ENCODE peak calls at places on chromosomes 1 and 21, in ten cellular contexts. One of them, this sample, is unnamed.

GRCh38 chr1:234755449-234755863 is 145.5 kb upstream of the IRF2BP2 start:
- DNase-seq in NCI-H1436: peak; percentile 70
- DNase-seq in AG10803: peak; percentile 87
- DNase-seq in SW 1271: no peak
- DNase-seq in midbrain: peak; percentile 87
- DNase-seq in activated T-cell treated with anti-CD3 and anti-CD28 coated beads, Interleukin-2, amount 50 U/mL, for 4 hours: no peak
- DNase-seq in NCI-H2081: no peak
- DNase-seq in fibroblast of mammary gland: peak; percentile 95
- DNase-seq in choroid plexus epithelial cell: peak; percentile 85
- DNase-seq in stimulated activated CD8-positive, alpha-beta memory T cell treated with anti-CD3 and anti-CD28 coated beads, Interleukin-7, amount 100 ng/mL, for 1 hour: no peak
- DNase-seq in this sample: no peak

GRCh38 chr1:2130871-2131289 is 63.7 kb downstream of the FAAP20 start:
- DNase-seq in NCI-H1436: no peak
- DNase-seq in AG10803: no peak
- DNase-seq in SW 1271: no peak
- DNase-seq in midbrain: no peak
- DNase-seq in activated T-cell treated with anti-CD3 and anti-CD28 coated beads, Interleukin-2, amount 50 U/mL, for 4 hours: no peak
- DNase-seq in NCI-H2081: no peak
- DNase-seq in fibroblast of mammary gland: no peak
- DNase-seq in choroid plexus epithelial cell: no peak
- DNase-seq in stimulated activated CD8-positive, alpha-beta memory T cell treated with anti-CD3 and anti-CD28 coated beads, Interleukin-7, amount 100 ng/mL, for 1 hour: no peak
- DNase-seq in this sample: no peak

GRCh38 chr1:151368745-151369610 is 3.5 kb downstream of the SELENBP1 start:
- DNase-seq in NCI-H1436: no peak
- DNase-seq in AG10803: no peak
- DNase-seq in SW 1271: no peak
- DNase-seq in midbrain: no peak
- DNase-seq in activated T-cell treated with anti-CD3 and anti-CD28 coated beads, Interleukin-2, amount 50 U/mL, for 4 hours: no peak
- DNase-seq in NCI-H2081: peak; percentile 89
- DNase-seq in fibroblast of mammary gland: no peak
- DNase-seq in choroid plexus epithelial cell: no peak
- DNase-seq in stimulated activated CD8-positive, alpha-beta memory T cell treated with anti-CD3 and anti-CD28 coated beads, Interleukin-7, amount 100 ng/mL, for 1 hour: no peak
- DNase-seq in this sample: no peak

GRCh38 chr1:67815303-67816095 is 17.8 kb downstream of the GNG12 start:
- DNase-seq in NCI-H1436: no peak
- DNase-seq in AG10803: no peak
- DNase-seq in SW 1271: no peak
- DNase-seq in midbrain: no peak
- DNase-seq in activated T-cell treated with anti-CD3 and anti-CD28 coated beads, Interleukin-2, amount 50 U/mL, for 4 hours: no peak
- DNase-seq in NCI-H2081: no peak
- DNase-seq in fibroblast of mammary gland: no peak
- DNase-seq in choroid plexus epithelial cell: no peak
- DNase-seq in stimulated activated CD8-positive, alpha-beta memory T cell treated with anti-CD3 and anti-CD28 coated beads, Interleukin-7, amount 100 ng/mL, for 1 hour: no peak
- DNase-seq in this sample: no peak

GRCh38 chr21:45494851-45495680 is 47.2 kb downstream of the SLC19A1 start:
- DNase-seq in NCI-H1436: no peak
- DNase-seq in AG10803: no peak
- DNase-seq in SW 1271: no peak
- DNase-seq in midbrain: no peak
- DNase-seq in activated T-cell treated with anti-CD3 and anti-CD28 coated beads, Interleukin-2, amount 50 U/mL, for 4 hours: no peak
- DNase-seq in NCI-H2081: no peak
- DNase-seq in fibroblast of mammary gland: no peak
- DNase-seq in choroid plexus epithelial cell: no peak
- DNase-seq in stimulated activated CD8-positive, alpha-beta memory T cell treated with anti-CD3 and anti-CD28 coated beads, Interleukin-7, amount 100 ng/mL, for 1 hour: no peak
- DNase-seq in this sample: no peak

GRCh38 chr1:114716304-114717158 is at the start of gene NRAS:
- DNase-seq in NCI-H1436: peak; percentile 83
- DNase-seq in AG10803: peak; percentile 89
- DNase-seq in SW 1271: peak; percentile 62
- DNase-seq in midbrain: peak; percentile 94
- DNase-seq in activated T-cell treated with anti-CD3 and anti-CD28 coated beads, Interleukin-2, amount 50 U/mL, for 4 hours: peak; percentile 95
- DNase-seq in NCI-H2081: peak; percentile 82
- DNase-seq in fibroblast of mammary gland: peak; percentile 87
- DNase-seq in choroid plexus epithelial cell: peak; percentile 94
- DNase-seq in stimulated activated CD8-positive, alpha-beta memory T cell treated with anti-CD3 and anti-CD28 coated beads, Interleukin-7, amount 100 ng/mL, for 1 hour: peak; percentile 95
- DNase-seq in this sample: peak; percentile 88

GRCh38 chr1:225977937-225978748 is 21.0 kb downstream of the SDE2 start:
- DNase-seq in NCI-H1436: no peak
- DNase-seq in AG10803: no peak
- DNase-seq in SW 1271: no peak
- DNase-seq in midbrain: no peak
- DNase-seq in activated T-cell treated with anti-CD3 and anti-CD28 coated beads, Interleukin-2, amount 50 U/mL, for 4 hours: no peak
- DNase-seq in NCI-H2081: no peak
- DNase-seq in fibroblast of mammary gland: peak; percentile 18
- DNase-seq in choroid plexus epithelial cell: no peak
- DNase-seq in stimulated activated CD8-positive, alpha-beta memory T cell treated with anti-CD3 and anti-CD28 coated beads, Interleukin-7, amount 100 ng/mL, for 1 hour: no peak
- DNase-seq in this sample: no peak

GRCh38 chr21:44802396-44803153 is 955 bp upstream of the UBE2G2 start:
- DNase-seq in NCI-H1436: no peak
- DNase-seq in AG10803: no peak
- DNase-seq in SW 1271: no peak
- DNase-seq in midbrain: no peak
- DNase-seq in activated T-cell treated with anti-CD3 and anti-CD28 coated beads, Interleukin-2, amount 50 U/mL, for 4 hours: no peak
- DNase-seq in NCI-H2081: no peak
- DNase-seq in fibroblast of mammary gland: no peak
- DNase-seq in choroid plexus epithelial cell: peak; percentile 34
- DNase-seq in stimulated activated CD8-positive, alpha-beta memory T cell treated with anti-CD3 and anti-CD28 coated beads, Interleukin-7, amount 100 ng/mL, for 1 hour: no peak
- DNase-seq in this sample: no peak

GRCh38 chr1:54287176-54287650 is 87.2 kb downstream of the MRPL37 start:
- DNase-seq in NCI-H1436: peak; percentile 31
- DNase-seq in AG10803: peak; percentile 79
- DNase-seq in SW 1271: no peak
- DNase-seq in midbrain: peak; percentile 22
- DNase-seq in activated T-cell treated with anti-CD3 and anti-CD28 coated beads, Interleukin-2, amount 50 U/mL, for 4 hours: peak; percentile 46
- DNase-seq in NCI-H2081: peak; percentile 83
- DNase-seq in fibroblast of mammary gland: peak; percentile 81
- DNase-seq in choroid plexus epithelial cell: peak; percentile 95
- DNase-seq in stimulated activated CD8-positive, alpha-beta memory T cell treated with anti-CD3 and anti-CD28 coated beads, Interleukin-7, amount 100 ng/mL, for 1 hour: peak; percentile 12
- DNase-seq in this sample: no peak

GRCh38 chr21:15015622-15016471 is 49.0 kb downstream of the NRIP1 start:
- DNase-seq in NCI-H1436: no peak
- DNase-seq in AG10803: peak; percentile 96
- DNase-seq in SW 1271: peak; percentile 19
- DNase-seq in midbrain: no peak
- DNase-seq in activated T-cell treated with anti-CD3 and anti-CD28 coated beads, Interleukin-2, amount 50 U/mL, for 4 hours: no peak
- DNase-seq in NCI-H2081: no peak
- DNase-seq in fibroblast of mammary gland: peak; percentile 93
- DNase-seq in choroid plexus epithelial cell: peak; percentile 72
- DNase-seq in stimulated activated CD8-positive, alpha-beta memory T cell treated with anti-CD3 and anti-CD28 coated beads, Interleukin-7, amount 100 ng/mL, for 1 hour: no peak
- DNase-seq in this sample: no peak

GRCh38 chr1:6248798-6249731 is 5.1 kb downstream of the HES3 start:
- DNase-seq in NCI-H1436: no peak
- DNase-seq in AG10803: peak; percentile 40
- DNase-seq in SW 1271: no peak
- DNase-seq in midbrain: no peak
- DNase-seq in activated T-cell treated with anti-CD3 and anti-CD28 coated beads, Interleukin-2, amount 50 U/mL, for 4 hours: no peak
- DNase-seq in NCI-H2081: no peak
- DNase-seq in fibroblast of mammary gland: peak; percentile 26
- DNase-seq in choroid plexus epithelial cell: no peak
- DNase-seq in stimulated activated CD8-positive, alpha-beta memory T cell treated with anti-CD3 and anti-CD28 coated beads, Interleukin-7, amount 100 ng/mL, for 1 hour: no peak
- DNase-seq in this sample: no peak

GRCh38 chr1:223331301-223331700 is 32.7 kb downstream of the SUSD4 start:
- DNase-seq in NCI-H1436: no peak
- DNase-seq in AG10803: no peak
- DNase-seq in SW 1271: no peak
- DNase-seq in midbrain: no peak
- DNase-seq in activated T-cell treated with anti-CD3 and anti-CD28 coated beads, Interleukin-2, amount 50 U/mL, for 4 hours: no peak
- DNase-seq in NCI-H2081: no peak
- DNase-seq in fibroblast of mammary gland: no peak
- DNase-seq in choroid plexus epithelial cell: no peak
- DNase-seq in stimulated activated CD8-positive, alpha-beta memory T cell treated with anti-CD3 and anti-CD28 coated beads, Interleukin-7, amount 100 ng/mL, for 1 hour: no peak
- DNase-seq in this sample: no peak

GRCh38 chr21:44939532-44940115 is at the start of gene SLX9:
- DNase-seq in NCI-H1436: peak; percentile 74
- DNase-seq in AG10803: peak; percentile 76
- DNase-seq in SW 1271: peak; percentile 31
- DNase-seq in midbrain: peak; percentile 70
- DNase-seq in activated T-cell treated with anti-CD3 and anti-CD28 coated beads, Interleukin-2, amount 50 U/mL, for 4 hours: peak; percentile 77
- DNase-seq in NCI-H2081: peak; percentile 77
- DNase-seq in fibroblast of mammary gland: peak; percentile 60
- DNase-seq in choroid plexus epithelial cell: peak; percentile 74
- DNase-seq in stimulated activated CD8-positive, alpha-beta memory T cell treated with anti-CD3 and anti-CD28 coated beads, Interleukin-7, amount 100 ng/mL, for 1 hour: peak; percentile 64
- DNase-seq in this sample: peak; percentile 71

GRCh38 chr1:228308085-228308601 is 98.5 kb downstream of the TRIM11 start:
- DNase-seq in NCI-H1436: no peak
- DNase-seq in AG10803: no peak
- DNase-seq in SW 1271: no peak
- DNase-seq in midbrain: no peak
- DNase-seq in activated T-cell treated with anti-CD3 and anti-CD28 coated beads, Interleukin-2, amount 50 U/mL, for 4 hours: no peak
- DNase-seq in NCI-H2081: no peak
- DNase-seq in fibroblast of mammary gland: no peak
- DNase-seq in choroid plexus epithelial cell: no peak
- DNase-seq in stimulated activated CD8-positive, alpha-beta memory T cell treated with anti-CD3 and anti-CD28 coated beads, Interleukin-7, amount 100 ng/mL, for 1 hour: no peak
- DNase-seq in this sample: no peak

GRCh38 chr1:244353572-244354091 is 98.1 kb downstream of the ADSS2 start:
- DNase-seq in NCI-H1436: peak; percentile 26
- DNase-seq in AG10803: peak; percentile 91
- DNase-seq in SW 1271: peak; percentile 18
- DNase-seq in midbrain: no peak
- DNase-seq in activated T-cell treated with anti-CD3 and anti-CD28 coated beads, Interleukin-2, amount 50 U/mL, for 4 hours: peak; percentile 17
- DNase-seq in NCI-H2081: no peak
- DNase-seq in fibroblast of mammary gland: peak; percentile 99
- DNase-seq in choroid plexus epithelial cell: peak; percentile 84
- DNase-seq in stimulated activated CD8-positive, alpha-beta memory T cell treated with anti-CD3 and anti-CD28 coated beads, Interleukin-7, amount 100 ng/mL, for 1 hour: no peak
- DNase-seq in this sample: no peak

GRCh38 chr1:51902456-51902855 is 23.9 kb upstream of the NRDC start:
- DNase-seq in NCI-H1436: no peak
- DNase-seq in AG10803: no peak
- DNase-seq in SW 1271: no peak
- DNase-seq in midbrain: no peak
- DNase-seq in activated T-cell treated with anti-CD3 and anti-CD28 coated beads, Interleukin-2, amount 50 U/mL, for 4 hours: no peak
- DNase-seq in NCI-H2081: no peak
- DNase-seq in fibroblast of mammary gland: no peak
- DNase-seq in choroid plexus epithelial cell: no peak
- DNase-seq in stimulated activated CD8-positive, alpha-beta memory T cell treated with anti-CD3 and anti-CD28 coated beads, Interleukin-7, amount 100 ng/mL, for 1 hour: no peak
- DNase-seq in this sample: no peak

GRCh38 chr21:29297483-29298347 is 1.0 kb upstream of the BACH1 start:
- DNase-seq in NCI-H1436: no peak
- DNase-seq in AG10803: no peak
- DNase-seq in SW 1271: no peak
- DNase-seq in midbrain: no peak
- DNase-seq in activated T-cell treated with anti-CD3 and anti-CD28 coated beads, Interleukin-2, amount 50 U/mL, for 4 hours: no peak
- DNase-seq in NCI-H2081: no peak
- DNase-seq in fibroblast of mammary gland: no peak
- DNase-seq in choroid plexus epithelial cell: no peak
- DNase-seq in stimulated activated CD8-positive, alpha-beta memory T cell treated with anti-CD3 and anti-CD28 coated beads, Interleukin-7, amount 100 ng/mL, for 1 hour: no peak
- DNase-seq in this sample: no peak

GRCh38 chr1:167922611-167923074 is 8.7 kb upstream of the ADCY10 start:
- DNase-seq in NCI-H1436: no peak
- DNase-seq in AG10803: no peak
- DNase-seq in SW 1271: no peak
- DNase-seq in midbrain: no peak
- DNase-seq in activated T-cell treated with anti-CD3 and anti-CD28 coated beads, Interleukin-2, amount 50 U/mL, for 4 hours: no peak
- DNase-seq in NCI-H2081: no peak
- DNase-seq in fibroblast of mammary gland: no peak
- DNase-seq in choroid plexus epithelial cell: no peak
- DNase-seq in stimulated activated CD8-positive, alpha-beta memory T cell treated with anti-CD3 and anti-CD28 coated beads, Interleukin-7, amount 100 ng/mL, for 1 hour: no peak
- DNase-seq in this sample: no peak

GRCh38 chr1:184254849-184255248 is 132.0 kb upstream of the C1orf21 start:
- DNase-seq in NCI-H1436: no peak
- DNase-seq in AG10803: no peak
- DNase-seq in SW 1271: no peak
- DNase-seq in midbrain: no peak
- DNase-seq in activated T-cell treated with anti-CD3 and anti-CD28 coated beads, Interleukin-2, amount 50 U/mL, for 4 hours: no peak
- DNase-seq in NCI-H2081: no peak
- DNase-seq in fibroblast of mammary gland: no peak
- DNase-seq in choroid plexus epithelial cell: no peak
- DNase-seq in stimulated activated CD8-positive, alpha-beta memory T cell treated with anti-CD3 and anti-CD28 coated beads, Interleukin-7, amount 100 ng/mL, for 1 hour: no peak
- DNase-seq in this sample: no peak

GRCh38 chr1:72341661-72342060 is 59.3 kb upstream of the NEGR1 start:
- DNase-seq in NCI-H1436: no peak
- DNase-seq in AG10803: no peak
- DNase-seq in SW 1271: no peak
- DNase-seq in midbrain: no peak
- DNase-seq in activated T-cell treated with anti-CD3 and anti-CD28 coated beads, Interleukin-2, amount 50 U/mL, for 4 hours: no peak
- DNase-seq in NCI-H2081: no peak
- DNase-seq in fibroblast of mammary gland: no peak
- DNase-seq in choroid plexus epithelial cell: no peak
- DNase-seq in stimulated activated CD8-positive, alpha-beta memory T cell treated with anti-CD3 and anti-CD28 coated beads, Interleukin-7, amount 100 ng/mL, for 1 hour: no peak
- DNase-seq in this sample: no peak

GRCh38 chr1:203643213-203644045 is 16.8 kb downstream of the ATP2B4 start:
- DNase-seq in NCI-H1436: no peak
- DNase-seq in AG10803: no peak
- DNase-seq in SW 1271: no peak
- DNase-seq in midbrain: no peak
- DNase-seq in activated T-cell treated with anti-CD3 and anti-CD28 coated beads, Interleukin-2, amount 50 U/mL, for 4 hours: no peak
- DNase-seq in NCI-H2081: no peak
- DNase-seq in fibroblast of mammary gland: peak; percentile 86
- DNase-seq in choroid plexus epithelial cell: no peak
- DNase-seq in stimulated activated CD8-positive, alpha-beta memory T cell treated with anti-CD3 and anti-CD28 coated beads, Interleukin-7, amount 100 ng/mL, for 1 hour: no peak
- DNase-seq in this sample: no peak

GRCh38 chr1:234724517-234725176 is 114.7 kb upstream of the IRF2BP2 start:
- DNase-seq in NCI-H1436: no peak
- DNase-seq in AG10803: no peak
- DNase-seq in SW 1271: no peak
- DNase-seq in midbrain: no peak
- DNase-seq in activated T-cell treated with anti-CD3 and anti-CD28 coated beads, Interleukin-2, amount 50 U/mL, for 4 hours: no peak
- DNase-seq in NCI-H2081: no peak
- DNase-seq in fibroblast of mammary gland: no peak
- DNase-seq in choroid plexus epithelial cell: no peak
- DNase-seq in stimulated activated CD8-positive, alpha-beta memory T cell treated with anti-CD3 and anti-CD28 coated beads, Interleukin-7, amount 100 ng/mL, for 1 hour: no peak
- DNase-seq in this sample: no peak

GRCh38 chr1:50348449-50349241 is 74.6 kb downstream of the DMRTA2 start:
- DNase-seq in NCI-H1436: peak; percentile 84
- DNase-seq in AG10803: peak; percentile 73
- DNase-seq in SW 1271: peak; percentile 16
- DNase-seq in midbrain: peak; percentile 78
- DNase-seq in activated T-cell treated with anti-CD3 and anti-CD28 coated beads, Interleukin-2, amount 50 U/mL, for 4 hours: no peak
- DNase-seq in NCI-H2081: peak; percentile 87
- DNase-seq in fibroblast of mammary gland: peak; percentile 86
- DNase-seq in choroid plexus epithelial cell: peak; percentile 87
- DNase-seq in stimulated activated CD8-positive, alpha-beta memory T cell treated with anti-CD3 and anti-CD28 coated beads, Interleukin-7, amount 100 ng/mL, for 1 hour: no peak
- DNase-seq in this sample: peak; percentile 52

This sample was measured in progenitor cell of endocrine pancreas.